ENCODE peak calls at places on chromosomes 3 and 15, in ten cellular contexts. C is posterior cingulate gyrus; M is HepG2; E is activated naive CD4-positive, alpha-beta T cell; Z is choroid plexus epithelial cell; L is NCI-H774; H is T47D; R is OCI-LY7; B is fibroblast of gingiva; G is Right ventricle myocardium superior. P is an unnamed sample.

GRCh38 chr3:96000963-96001362 is 813.4 kb upstream of the EPHA6 start:
- DNase-seq in L (no peak), H (no peak), R (no peak), C (no peak), G (no peak), M (peak; percentile 20), Z (no peak), E (no peak), B (no peak), P (no peak)

GRCh38 chr3:49378249-49378899 is 20.2 kb upstream of the GPX1 start:
- DNase-seq in M (peak; percentile 18), H (no peak), E (no peak), G (peak; percentile 49), C (peak; percentile 59), B (peak; percentile 87), Z (peak; percentile 81), R (no peak), L (no peak), P (no peak)

GRCh38 chr3:122208579-122208978 is 25.1 kb downstream of the CASR start:
- DNase-seq in E (no peak), G (no peak), C (no peak), Z (no peak), L (no peak), R (no peak), H (no peak), B (no peak), M (no peak), P (no peak)

GRCh38 chr3:172087198-172087597 is 47.8 kb downstream of the FNDC3B start:
- DNase-seq in E (no peak), Z (no peak), G (no peak), L (no peak), M (no peak), C (no peak), B (no peak), R (no peak), H (no peak), P (no peak)

GRCh38 chr15:41683955-41684354 is 23.8 kb downstream of the MGA start:
- DNase-seq in R (no peak), B (no peak), M (peak; percentile 18), C (no peak), E (no peak), G (no peak), L (no peak), Z (no peak), H (no peak), P (no peak)

GRCh38 chr15:91291673-91292072 is 191.6 kb downstream of the SV2B start:
- DNase-seq in Z (peak; percentile 12), E (no peak), R (peak; percentile 61), B (no peak), L (no peak), M (no peak), C (no peak), H (peak; percentile 44), G (no peak), P (no peak)

GRCh38 chr15:85651551-85651950 is 143.2 kb downstream of the KLHL25 start:
- DNase-seq in L (no peak), C (no peak), G (no peak), H (no peak), Z (no peak), E (no peak), B (no peak), M (no peak), R (no peak), P (no peak)

GRCh38 chr15:58066042-58066867 is 744 bp upstream of the ALDH1A2 start:
- DNase-seq in C (peak; percentile 80), L (no peak), B (peak; percentile 19), E (no peak), M (peak; percentile 1), R (peak; percentile 9), H (peak; percentile 13), Z (peak; percentile 52), G (peak; percentile 83), P (peak; percentile 96)

GRCh38 chr15:98085003-98085639 is 124.6 kb downstream of the ARRDC4 start:
- DNase-seq in E (no peak), C (no peak), G (no peak), H (peak; percentile 76), R (peak; percentile 48), B (peak; percentile 57), L (peak; percentile 15), M (peak; percentile 43), Z (peak; percentile 87), P (no peak)

GRCh38 chr15:57607570-57608000 is 15.9 kb downstream of the MYZAP start:
- DNase-seq in M (peak; percentile 23), B (peak; percentile 72), L (no peak), C (no peak), H (no peak), R (no peak), E (no peak), Z (peak; percentile 41), G (peak; percentile 57), P (peak; percentile 85)

GRCh38 chr15:34010921-34011320 is 28.1 kb downstream of the AVEN start:
- DNase-seq in H (no peak), Z (no peak), G (no peak), R (no peak), C (no peak), L (no peak), B (no peak), M (no peak), E (no peak), P (no peak)